ENCODE peak calls at places on chromosome 12, in five cellular contexts. One of them, this sample, is unnamed.

GRCh38 chr12:27970981-27971489 is 1.5 kb downstream of the PTHLH start:
- DNase-seq in K562: no peak
- DNase-seq in endothelial cell of umbilical vein: no peak
- DNase-seq in HepG2: no peak
- DNase-seq in A549: no peak
- DNase-seq in this sample: no peak

GRCh38 chr12:92036061-92036620 is 109.5 kb downstream of the BTG1 start:
- DNase-seq in A549: no peak
- DNase-seq in K562: no peak
- DNase-seq in HepG2: no peak
- DNase-seq in endothelial cell of umbilical vein: no peak
- DNase-seq in this sample: no peak

GRCh38 chr12:41476499-41476898 is 288.4 kb downstream of the PDZRN4 start:
- DNase-seq in HepG2: no peak
- DNase-seq in endothelial cell of umbilical vein: no peak
- DNase-seq in A549: no peak
- DNase-seq in K562: no peak
- DNase-seq in this sample: no peak

GRCh38 chr12:107655281-107656065 is 30.1 kb upstream of the PWP1 start:
- DNase-seq in K562: no peak
- DNase-seq in HepG2: no peak
- DNase-seq in endothelial cell of umbilical vein: peak
- DNase-seq in A549: no peak
- DNase-seq in this sample: no peak

GRCh38 chr12:32049956-32050355 is 56.7 kb upstream of the BICD1 start:
- DNase-seq in endothelial cell of umbilical vein: no peak
- DNase-seq in HepG2: no peak
- DNase-seq in K562: no peak
- DNase-seq in A549: no peak
- DNase-seq in this sample: no peak

GRCh38 chr12:66516133-66516532 is 162.7 kb downstream of the GRIP1 start:
- DNase-seq in endothelial cell of umbilical vein: no peak
- DNase-seq in HepG2: no peak
- DNase-seq in K562: peak
- DNase-seq in A549: no peak
- DNase-seq in this sample: peak

GRCh38 chr12:114682101-114682919 is 1.7 kb downstream of the TBX3 start:
- DNase-seq in endothelial cell of umbilical vein: no peak
- DNase-seq in K562: no peak
- DNase-seq in HepG2: no peak
- DNase-seq in A549: no peak
- DNase-seq in this sample: no peak

GRCh38 chr12:47877081-47877480 is 27.7 kb downstream of the VDR start:
- DNase-seq in A549: no peak
- DNase-seq in K562: no peak
- DNase-seq in endothelial cell of umbilical vein: no peak
- DNase-seq in HepG2: no peak
- DNase-seq in this sample: no peak

GRCh38 chr12:105280966-105281693 is 45.2 kb upstream of the APPL2 start:
- DNase-seq in endothelial cell of umbilical vein: peak
- DNase-seq in HepG2: peak
- DNase-seq in K562: no peak
- DNase-seq in A549: no peak
- DNase-seq in this sample: no peak

GRCh38 chr12:53744130-53744441 is 7.7 kb downstream of the CISTR start:
- DNase-seq in A549: no peak
- DNase-seq in endothelial cell of umbilical vein: no peak
- DNase-seq in HepG2: no peak
- DNase-seq in K562: no peak
- DNase-seq in this sample: no peak

GRCh38 chr12:53746592-53747491 is 4.9 kb downstream of the CISTR start:
- DNase-seq in A549: peak
- DNase-seq in endothelial cell of umbilical vein: peak
- DNase-seq in HepG2: peak
- DNase-seq in K562: peak
- DNase-seq in this sample: peak

GRCh38 chr12:53740130-53740491 is 11.7 kb downstream of the CISTR start:
- DNase-seq in HepG2: no peak
- DNase-seq in A549: no peak
- DNase-seq in endothelial cell of umbilical vein: no peak
- DNase-seq in K562: peak
- DNase-seq in this sample: no peak

GRCh38 chr12:53744730-53745129 is 7.0 kb downstream of the CISTR start:
- DNase-seq in endothelial cell of umbilical vein: no peak
- DNase-seq in HepG2: no peak
- DNase-seq in A549: no peak
- DNase-seq in K562: no peak
- DNase-seq in this sample: no peak

DNA sequence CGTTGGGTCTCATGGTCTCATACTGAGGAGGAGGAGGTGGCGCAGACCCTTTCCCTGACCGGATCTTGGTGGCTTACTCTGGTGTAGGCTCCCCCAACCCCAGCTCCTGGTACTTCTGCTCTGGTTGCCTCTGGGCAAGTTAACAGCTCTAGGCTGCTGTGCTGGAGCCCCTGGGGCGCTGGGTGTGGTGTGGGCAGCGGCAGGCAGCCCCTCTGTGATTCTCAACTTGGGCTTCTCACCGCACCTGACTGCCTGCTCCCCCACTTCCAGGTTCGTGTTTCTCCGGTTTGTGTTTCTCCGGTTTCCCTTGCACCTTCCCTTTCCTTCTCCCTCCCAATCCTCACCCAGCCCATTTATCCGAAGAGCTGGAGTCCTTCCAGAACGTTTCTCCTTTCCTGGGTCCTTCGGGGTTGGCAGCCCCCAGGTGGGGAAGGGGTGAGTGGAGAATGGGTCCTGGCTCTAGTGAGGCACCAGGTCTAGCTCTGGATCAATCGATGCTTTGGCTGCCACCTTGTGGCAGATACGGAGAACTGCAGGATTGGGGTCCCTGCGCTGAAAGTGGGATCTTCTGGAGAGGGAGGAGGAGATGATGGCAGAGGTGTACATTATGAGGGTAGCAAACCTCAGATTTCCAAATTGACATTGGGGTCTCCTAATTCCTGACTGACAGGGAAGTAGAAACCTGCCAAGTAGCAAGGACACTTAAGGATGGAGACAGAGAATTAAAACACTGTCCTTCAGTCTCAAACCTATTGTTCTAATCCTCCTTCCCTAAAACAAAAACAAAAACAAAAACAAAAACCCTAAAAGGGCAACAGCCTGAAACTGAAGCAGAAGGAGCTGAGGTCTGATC is 8.3 kb downstream of the CISTR start:
- DNase-seq in A549: peak
- DNase-seq in K562: peak
- DNase-seq in HepG2: peak
- DNase-seq in endothelial cell of umbilical vein: peak
- DNase-seq in this sample: peak
- TF ChIP-seq MYC in A549: no peak
- TF ChIP-seq MYC in K562: no peak
- TF ChIP-seq MYC in HepG2: no peak
- TF ChIP-seq MYC in endothelial cell of umbilical vein: no peak
- TF ChIP-seq MYC in this sample: no peak

DNA sequence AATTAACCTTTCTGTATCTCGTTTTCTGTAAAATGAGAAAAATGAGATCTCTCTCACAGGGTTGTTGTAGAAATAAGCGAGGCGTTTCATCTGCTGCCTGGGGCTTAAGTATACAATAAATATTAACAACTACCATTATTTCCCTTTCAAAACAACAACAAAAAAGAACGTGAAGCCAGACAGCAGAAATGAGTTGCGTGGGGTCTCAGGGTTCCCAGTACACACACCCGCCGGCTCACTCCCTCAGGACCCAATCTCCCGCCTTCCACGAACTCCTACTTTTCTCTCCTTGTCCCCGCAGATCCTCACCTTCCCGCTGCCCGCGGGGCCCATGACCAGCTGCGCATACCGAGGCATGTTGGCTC is 228 bp downstream of the GPN3 start:
- DNase-seq in K562: no peak
- DNase-seq in endothelial cell of umbilical vein: no peak
- DNase-seq in HepG2: no peak
- DNase-seq in A549: no peak
- DNase-seq in this sample: no peak
- TF ChIP-seq POLR2A in K562: peak
- TF ChIP-seq POLR2A in endothelial cell of umbilical vein: no peak
- TF ChIP-seq POLR2A in HepG2: no peak
- TF ChIP-seq POLR2A in A549: no peak
- TF ChIP-seq POLR2A in this sample: no peak

GRCh38 chr12:116141833-116142162 is 135.7 kb downstream of the MED13L start:
- DNase-seq in endothelial cell of umbilical vein: no peak
- DNase-seq in A549: no peak
- DNase-seq in HepG2: no peak
- DNase-seq in K562: no peak
- DNase-seq in this sample: no peak

GRCh38 chr12:116144384-116144783 is 133.1 kb downstream of the MED13L start:
- DNase-seq in A549: no peak
- DNase-seq in HepG2: no peak
- DNase-seq in endothelial cell of umbilical vein: no peak
- DNase-seq in K562: no peak
- DNase-seq in this sample: no peak

GRCh38 chr12:116145451-116145850 is 132.0 kb downstream of the MED13L start:
- DNase-seq in K562: no peak
- DNase-seq in endothelial cell of umbilical vein: no peak
- DNase-seq in A549: no peak
- DNase-seq in HepG2: no peak
- DNase-seq in this sample: no peak

GRCh38 chr12:116142936-116143882 is 134.3 kb downstream of the MED13L start:
- DNase-seq in K562: no peak
- DNase-seq in HepG2: no peak
- DNase-seq in A549: no peak
- DNase-seq in endothelial cell of umbilical vein: peak
- DNase-seq in this sample: peak

GRCh38 chr12:116143883-116144266 is 133.6 kb downstream of the MED13L start:
- DNase-seq in endothelial cell of umbilical vein: no peak
- DNase-seq in A549: no peak
- DNase-seq in K562: no peak
- DNase-seq in HepG2: no peak
- DNase-seq in this sample: no peak
- TF ChIP-seq MYC in endothelial cell of umbilical vein: no peak
- TF ChIP-seq MYC in A549: no peak
- TF ChIP-seq MYC in K562: no peak
- TF ChIP-seq MYC in HepG2: no peak
- TF ChIP-seq MYC in this sample: no peak

DNA sequence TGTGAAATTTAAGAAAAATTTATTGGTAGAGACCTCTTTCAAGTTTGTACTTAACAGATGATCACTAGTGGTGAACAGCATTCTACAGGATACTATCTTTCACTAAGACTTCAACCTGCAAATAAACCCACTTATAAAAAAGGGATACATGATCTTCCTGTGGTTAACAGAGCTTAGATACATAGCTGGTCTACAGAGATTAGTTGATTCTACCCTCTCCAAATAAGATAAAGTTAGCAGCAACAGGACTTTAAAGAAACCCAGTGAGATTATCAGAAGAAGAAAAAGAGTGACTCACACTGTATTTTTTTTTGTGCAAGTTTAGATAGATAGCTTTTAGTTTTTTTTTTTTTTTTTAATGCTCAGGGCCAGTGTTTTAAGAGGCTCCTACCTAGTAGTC is 34.5 kb downstream of the USP44 start:
- DNase-seq in endothelial cell of umbilical vein: no peak
- DNase-seq in A549: no peak
- DNase-seq in HepG2: no peak
- DNase-seq in K562: peak
- DNase-seq in this sample: no peak
- TF ChIP-seq POLR2A in endothelial cell of umbilical vein: no peak
- TF ChIP-seq POLR2A in A549: no peak
- TF ChIP-seq POLR2A in HepG2: no peak
- TF ChIP-seq POLR2A in K562: no peak
- TF ChIP-seq POLR2A in this sample: no peak

GRCh38 chr12:76201316-76201715 is 116.8 kb upstream of the NAP1L1 start:
- DNase-seq in A549: no peak
- DNase-seq in HepG2: no peak
- DNase-seq in endothelial cell of umbilical vein: no peak
- DNase-seq in K562: no peak
- DNase-seq in this sample: peak

GRCh38 chr12:76201758-76202157 is 117.3 kb upstream of the NAP1L1 start:
- DNase-seq in A549: no peak
- DNase-seq in K562: no peak
- DNase-seq in HepG2: no peak
- DNase-seq in endothelial cell of umbilical vein: no peak
- DNase-seq in this sample: no peak

GRCh38 chr12:76197283-76197682 is 112.8 kb upstream of the NAP1L1 start:
- DNase-seq in A549: no peak
- DNase-seq in K562: no peak
- DNase-seq in HepG2: no peak
- DNase-seq in endothelial cell of umbilical vein: peak
- DNase-seq in this sample: no peak

GRCh38 chr12:76198839-76199238 is 114.4 kb upstream of the NAP1L1 start:
- DNase-seq in HepG2: no peak
- DNase-seq in endothelial cell of umbilical vein: no peak
- DNase-seq in K562: no peak
- DNase-seq in A549: no peak
- DNase-seq in this sample: no peak

DNA sequence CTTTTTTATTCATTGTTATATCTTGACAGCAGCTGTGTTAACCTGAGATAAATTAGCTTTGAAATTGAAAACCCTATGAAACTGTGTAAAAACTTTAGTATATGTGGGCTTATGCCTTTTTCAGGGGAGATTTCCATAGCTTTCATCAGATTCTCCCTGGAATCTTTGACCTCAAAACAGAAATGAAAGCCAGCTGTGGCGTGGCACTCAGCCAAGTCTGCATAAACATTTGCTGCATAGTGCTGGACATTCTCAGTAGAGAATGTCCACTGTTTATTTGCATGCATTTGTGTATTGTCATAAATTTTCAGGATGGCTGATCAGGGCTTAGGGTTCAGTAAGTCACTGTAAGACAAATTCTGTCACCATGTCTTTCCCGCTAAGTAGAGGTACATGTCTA is 115.3 kb upstream of the NAP1L1 start:
- DNase-seq in K562: no peak
- DNase-seq in endothelial cell of umbilical vein: no peak
- DNase-seq in A549: no peak
- DNase-seq in HepG2: no peak
- DNase-seq in this sample: no peak
- TF ChIP-seq MYC in K562: no peak
- TF ChIP-seq MYC in endothelial cell of umbilical vein: no peak
- TF ChIP-seq MYC in A549: no peak
- TF ChIP-seq MYC in HepG2: no peak
- TF ChIP-seq MYC in this sample: no peak